ENCODE peak calls at places on chromosomes 5 and 9, in six cellular contexts. One of them, this sample, is unnamed.

GRCh38 chr5:15807861-15808260 is 307.9 kb downstream of the FBXL7 start:
- DNase-seq in CD8-positive, alpha-beta T cell: no peak
- DNase-seq in heart left ventricle: peak
- DNase-seq in IMR-90: peak
- DNase-seq in A549: no peak
- DNase-seq in cardiac muscle cell: peak
- DNase-seq in this sample: no peak

GRCh38 chr5:120096413-120096812 is 367.7 kb upstream of the PRR16 start:
- DNase-seq in CD8-positive, alpha-beta T cell: no peak
- DNase-seq in heart left ventricle: no peak
- DNase-seq in IMR-90: peak
- DNase-seq in A549: peak
- DNase-seq in cardiac muscle cell: no peak
- DNase-seq in this sample: no peak

GRCh38 chr9:35935755-35936509 is 22.0 kb downstream of the OR2S2 start:
- DNase-seq in CD8-positive, alpha-beta T cell: no peak
- DNase-seq in heart left ventricle: no peak
- DNase-seq in IMR-90: peak
- DNase-seq in A549: no peak
- DNase-seq in cardiac muscle cell: no peak
- DNase-seq in this sample: no peak

GRCh38 chr5:143440448-143441102 is 37.1 kb upstream of the NR3C1 start:
- DNase-seq in CD8-positive, alpha-beta T cell: no peak
- DNase-seq in heart left ventricle: no peak
- DNase-seq in IMR-90: no peak
- DNase-seq in A549: no peak
- DNase-seq in cardiac muscle cell: no peak
- DNase-seq in this sample: peak

GRCh38 chr9:78601957-78602565 is 305.1 kb downstream of the PSAT1 start:
- DNase-seq in CD8-positive, alpha-beta T cell: no peak
- DNase-seq in heart left ventricle: no peak
- DNase-seq in IMR-90: peak
- DNase-seq in A549: peak
- DNase-seq in cardiac muscle cell: peak
- DNase-seq in this sample: peak

GRCh38 chr9:128249914-128250838 is 25.6 kb downstream of the GOLGA2 start:
- DNase-seq in CD8-positive, alpha-beta T cell: peak
- DNase-seq in heart left ventricle: peak
- DNase-seq in IMR-90: peak
- DNase-seq in A549: peak
- DNase-seq in cardiac muscle cell: peak
- DNase-seq in this sample: peak

GRCh38 chr5:57855831-57856230 is 373.2 kb upstream of the ACTBL2 start:
- DNase-seq in CD8-positive, alpha-beta T cell: no peak
- DNase-seq in heart left ventricle: no peak
- DNase-seq in IMR-90: no peak
- DNase-seq in A549: no peak
- DNase-seq in cardiac muscle cell: no peak
- DNase-seq in this sample: no peak

GRCh38 chr5:171702391-171702790 is 83.2 kb upstream of the SMIM23 start:
- DNase-seq in CD8-positive, alpha-beta T cell: no peak
- DNase-seq in heart left ventricle: no peak
- DNase-seq in IMR-90: no peak
- DNase-seq in A549: no peak
- DNase-seq in cardiac muscle cell: no peak
- DNase-seq in this sample: no peak

GRCh38 chr9:123996731-123997421 is 14.7 kb upstream of the LHX2 start:
- DNase-seq in CD8-positive, alpha-beta T cell: no peak
- DNase-seq in heart left ventricle: no peak
- DNase-seq in IMR-90: no peak
- DNase-seq in A549: no peak
- DNase-seq in cardiac muscle cell: no peak
- DNase-seq in this sample: no peak

GRCh38 chr5:173726848-173727557 is 110.6 kb upstream of the BOD1 start:
- DNase-seq in CD8-positive, alpha-beta T cell: no peak
- DNase-seq in heart left ventricle: no peak
- DNase-seq in IMR-90: no peak
- DNase-seq in A549: no peak
- DNase-seq in cardiac muscle cell: no peak
- DNase-seq in this sample: no peak

GRCh38 chr5:95562282-95562681 is 7.4 kb downstream of the ARSK start:
- DNase-seq in CD8-positive, alpha-beta T cell: no peak
- DNase-seq in heart left ventricle: no peak
- DNase-seq in IMR-90: no peak
- DNase-seq in A549: no peak
- DNase-seq in cardiac muscle cell: no peak
- DNase-seq in this sample: no peak

GRCh38 chr9:134717793-134718645 is 76.4 kb downstream of the COL5A1 start:
- DNase-seq in CD8-positive, alpha-beta T cell: no peak
- DNase-seq in heart left ventricle: no peak
- DNase-seq in IMR-90: no peak
- DNase-seq in A549: no peak
- DNase-seq in cardiac muscle cell: no peak
- DNase-seq in this sample: no peak

GRCh38 chr9:129778469-129778868 is 24.5 kb upstream of the TOR1B start:
- DNase-seq in CD8-positive, alpha-beta T cell: no peak
- DNase-seq in heart left ventricle: no peak
- DNase-seq in IMR-90: no peak
- DNase-seq in A549: no peak
- DNase-seq in cardiac muscle cell: no peak
- DNase-seq in this sample: no peak

GRCh38 chr9:114172981-114173833 is 17.9 kb downstream of the COL27A1 start:
- DNase-seq in CD8-positive, alpha-beta T cell: no peak
- DNase-seq in heart left ventricle: peak
- DNase-seq in IMR-90: peak
- DNase-seq in A549: no peak
- DNase-seq in cardiac muscle cell: no peak
- DNase-seq in this sample: no peak

GRCh38 chr5:178416206-178416882 is 173.8 kb downstream of the COL23A1 start:
- DNase-seq in CD8-positive, alpha-beta T cell: no peak
- DNase-seq in heart left ventricle: no peak
- DNase-seq in IMR-90: no peak
- DNase-seq in A549: no peak
- DNase-seq in cardiac muscle cell: no peak
- DNase-seq in this sample: no peak

GRCh38 chr5:87411586-87412416 is 929 bp downstream of the CCNH start:
- DNase-seq in CD8-positive, alpha-beta T cell: peak
- DNase-seq in heart left ventricle: peak
- DNase-seq in IMR-90: peak
- DNase-seq in A549: peak
- DNase-seq in cardiac muscle cell: no peak
- DNase-seq in this sample: no peak

GRCh38 chr5:133356386-133357331 is 255.7 kb downstream of the FSTL4 start:
- DNase-seq in CD8-positive, alpha-beta T cell: no peak
- DNase-seq in heart left ventricle: no peak
- DNase-seq in IMR-90: no peak
- DNase-seq in A549: no peak
- DNase-seq in cardiac muscle cell: no peak
- DNase-seq in this sample: no peak

GRCh38 chr9:133715866-133716563 is 22.1 kb downstream of the SARDH start:
- DNase-seq in CD8-positive, alpha-beta T cell: peak
- DNase-seq in heart left ventricle: peak
- DNase-seq in IMR-90: peak
- DNase-seq in A549: no peak
- DNase-seq in cardiac muscle cell: peak
- DNase-seq in this sample: no peak

GRCh38 chr5:73522989-73523388 is 24.7 kb downstream of the BTF3 start:
- DNase-seq in CD8-positive, alpha-beta T cell: no peak
- DNase-seq in heart left ventricle: no peak
- DNase-seq in IMR-90: no peak
- DNase-seq in A549: no peak
- DNase-seq in cardiac muscle cell: no peak
- DNase-seq in this sample: no peak

GRCh38 chr5:35924122-35924949 is 14.1 kb downstream of the CAPSL start:
- DNase-seq in CD8-positive, alpha-beta T cell: no peak
- DNase-seq in heart left ventricle: no peak
- DNase-seq in IMR-90: peak
- DNase-seq in A549: no peak
- DNase-seq in cardiac muscle cell: no peak
- DNase-seq in this sample: no peak

GRCh38 chr5:174735498-174736350 is 11.3 kb downstream of the MSX2 start:
- DNase-seq in CD8-positive, alpha-beta T cell: no peak
- DNase-seq in heart left ventricle: no peak
- DNase-seq in IMR-90: no peak
- DNase-seq in A549: peak
- DNase-seq in cardiac muscle cell: peak
- DNase-seq in this sample: no peak

GRCh38 chr9:32706004-32706749 is 70.7 kb upstream of the TAF1L start:
- DNase-seq in CD8-positive, alpha-beta T cell: no peak
- DNase-seq in heart left ventricle: no peak
- DNase-seq in IMR-90: peak
- DNase-seq in A549: no peak
- DNase-seq in cardiac muscle cell: no peak
- DNase-seq in this sample: no peak

GRCh38 chr5:8907168-8907868 is 638.6 kb downstream of the SEMA5A start:
- DNase-seq in CD8-positive, alpha-beta T cell: no peak
- DNase-seq in heart left ventricle: no peak
- DNase-seq in IMR-90: peak
- DNase-seq in A549: no peak
- DNase-seq in cardiac muscle cell: no peak
- DNase-seq in this sample: no peak

GRCh38 chr9:136840877-136841645 is 1.2 kb upstream of the AJM1 start:
- DNase-seq in CD8-positive, alpha-beta T cell: no peak
- DNase-seq in heart left ventricle: no peak
- DNase-seq in IMR-90: peak
- DNase-seq in A549: peak
- DNase-seq in cardiac muscle cell: peak
- DNase-seq in this sample: peak

GRCh38 chr5:57450991-57451876 is 31.4 kb downstream of the ACTBL2 start:
- DNase-seq in CD8-positive, alpha-beta T cell: no peak
- DNase-seq in heart left ventricle: no peak
- DNase-seq in IMR-90: peak
- DNase-seq in A549: no peak
- DNase-seq in cardiac muscle cell: no peak
- DNase-seq in this sample: no peak

GRCh38 chr9:129587487-129588262 is 33.2 kb downstream of the C9orf50 start:
- DNase-seq in CD8-positive, alpha-beta T cell: no peak
- DNase-seq in heart left ventricle: no peak
- DNase-seq in IMR-90: peak
- DNase-seq in A549: no peak
- DNase-seq in cardiac muscle cell: no peak
- DNase-seq in this sample: no peak

GRCh38 chr9:91036826-91037510 is 235.3 kb downstream of the SYK start:
- DNase-seq in CD8-positive, alpha-beta T cell: peak
- DNase-seq in heart left ventricle: peak
- DNase-seq in IMR-90: peak
- DNase-seq in A549: peak
- DNase-seq in cardiac muscle cell: peak
- DNase-seq in this sample: peak
- TF ChIP-seq CTCF in CD8-positive, alpha-beta T cell: peak
- TF ChIP-seq CTCF in heart left ventricle: peak
- TF ChIP-seq CTCF in IMR-90: peak
- TF ChIP-seq CTCF in A549: peak
- TF ChIP-seq CTCF in cardiac muscle cell: peak
- TF ChIP-seq CTCF in this sample: peak

DNA sequence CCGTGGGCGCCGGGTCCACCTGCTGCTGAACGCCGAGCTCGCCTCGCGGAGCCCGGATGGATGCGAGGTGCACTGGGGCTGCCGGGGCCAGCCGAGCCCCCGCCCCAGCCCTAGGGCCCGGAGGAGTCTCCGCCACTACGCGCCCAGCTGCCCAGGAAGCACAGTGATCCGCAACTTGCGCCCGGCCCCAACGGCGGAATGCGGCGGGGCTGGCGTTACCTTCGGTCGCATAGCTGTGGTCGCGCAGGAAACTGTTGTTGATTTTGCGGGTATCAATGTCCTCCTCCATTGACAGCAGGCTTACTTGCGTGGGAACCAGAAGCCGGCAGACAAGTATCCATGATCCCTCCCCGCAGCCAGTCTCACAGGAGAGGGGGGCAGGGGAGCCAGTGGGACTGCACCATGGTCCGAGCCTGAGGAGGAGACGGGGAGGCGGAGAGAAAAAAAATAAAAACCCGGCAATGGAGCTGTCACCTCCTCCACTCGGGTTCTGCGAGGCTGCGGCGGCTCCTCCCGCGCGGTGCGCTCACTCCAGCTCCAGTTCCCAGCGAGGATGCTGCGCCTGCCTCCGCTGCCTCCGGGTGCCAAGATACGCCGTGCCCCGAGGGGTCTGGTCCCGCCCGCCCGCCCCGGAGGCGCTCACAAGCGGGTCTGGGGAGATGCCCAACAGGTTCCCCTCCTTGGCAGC is 630 bp downstream of the PPP2R2B start:
- DNase-seq in CD8-positive, alpha-beta T cell: peak
- DNase-seq in heart left ventricle: no peak
- DNase-seq in IMR-90: no peak
- DNase-seq in A549: no peak
- DNase-seq in cardiac muscle cell: peak
- DNase-seq in this sample: no peak
- H3K4me3 ChIP-seq in CD8-positive, alpha-beta T cell: peak
- H3K4me3 ChIP-seq in heart left ventricle: peak
- H3K4me3 ChIP-seq in IMR-90: no peak
- H3K4me3 ChIP-seq in A549: peak
- H3K4me3 ChIP-seq in cardiac muscle cell: peak
- H3K4me3 ChIP-seq in this sample: no peak

DNA sequence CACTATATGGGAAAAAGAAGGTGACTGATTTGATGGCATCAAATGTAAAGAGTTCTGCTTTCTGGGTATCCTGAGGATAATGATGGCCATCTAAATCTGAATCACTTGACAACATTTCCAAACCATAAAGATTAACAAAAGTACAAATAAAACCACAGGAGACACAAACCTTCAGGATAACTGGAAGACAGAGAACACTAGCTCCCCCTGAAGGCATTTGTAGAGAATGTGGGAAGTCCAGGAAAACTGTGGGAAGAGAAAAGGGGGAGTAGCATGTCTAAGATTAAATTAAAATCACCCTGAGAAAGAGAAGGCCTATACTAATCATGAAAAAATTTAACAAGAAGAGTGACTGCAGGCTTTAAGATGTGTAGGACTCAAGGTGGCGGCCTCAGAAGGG is 116.2 kb downstream of the PRELID2 start:
- DNase-seq in CD8-positive, alpha-beta T cell: no peak
- DNase-seq in heart left ventricle: no peak
- DNase-seq in IMR-90: peak
- DNase-seq in A549: peak
- DNase-seq in cardiac muscle cell: peak
- DNase-seq in this sample: peak
- TF ChIP-seq CTCF in CD8-positive, alpha-beta T cell: no peak
- TF ChIP-seq CTCF in heart left ventricle: peak
- TF ChIP-seq CTCF in IMR-90: peak
- TF ChIP-seq CTCF in A549: peak
- TF ChIP-seq CTCF in cardiac muscle cell: peak
- TF ChIP-seq CTCF in this sample: peak

GRCh38 chr9:131238402-131239021 is 37.8 kb downstream of the FAM78A start:
- DNase-seq in CD8-positive, alpha-beta T cell: no peak
- DNase-seq in heart left ventricle: peak
- DNase-seq in IMR-90: peak
- DNase-seq in A549: no peak
- DNase-seq in cardiac muscle cell: peak
- DNase-seq in this sample: no peak
- H3K4me3 ChIP-seq in CD8-positive, alpha-beta T cell: peak
- H3K4me3 ChIP-seq in heart left ventricle: no peak
- H3K4me3 ChIP-seq in IMR-90: no peak
- H3K4me3 ChIP-seq in A549: no peak
- H3K4me3 ChIP-seq in cardiac muscle cell: no peak
- H3K4me3 ChIP-seq in this sample: no peak

GRCh38 chr5:126492939-126493338 is 69.7 kb downstream of the GRAMD2B start:
- DNase-seq in CD8-positive, alpha-beta T cell: no peak
- DNase-seq in heart left ventricle: no peak
- DNase-seq in IMR-90: peak
- DNase-seq in A549: peak
- DNase-seq in cardiac muscle cell: no peak
- DNase-seq in this sample: no peak
- TF ChIP-seq CTCF in CD8-positive, alpha-beta T cell: no peak
- TF ChIP-seq CTCF in heart left ventricle: no peak
- TF ChIP-seq CTCF in IMR-90: peak
- TF ChIP-seq CTCF in A549: peak
- TF ChIP-seq CTCF in cardiac muscle cell: peak
- TF ChIP-seq CTCF in this sample: peak